ENCODE peak calls at places on chromosomes 11 and 22, in four cellular contexts. Q is A549, T is K562, P is HCT116. V is an unnamed sample.

GRCh38 chr22:42114721-42115120 is 15.9 kb downstream of the CYP2D6 start:
- DNase-seq in P (peak), Q (peak), T (no peak), V (peak)

GRCh38 chr11:75768112-75768908 is at the start of gene DGAT2:
- DNase-seq in T (peak), Q (peak), P (peak), V (peak)

GRCh38 chr22:19042285-19043110 is 79.7 kb downstream of the DGCR2 start:
- DNase-seq in Q (no peak), P (no peak), T (no peak), V (no peak)

GRCh38 chr22:48261048-48261621 is 1498.7 kb downstream of the TBC1D22A start:
- DNase-seq in T (no peak), P (no peak), Q (no peak), V (no peak)

GRCh38 chr11:29634248-29634647 is 382.6 kb downstream of the KCNA4 start:
- DNase-seq in P (no peak), Q (peak), T (no peak), V (no peak)

GRCh38 chr11:116970485-116971292 is 127.5 kb downstream of the SIK3 start:
- DNase-seq in T (no peak), Q (no peak), P (no peak), V (peak)

GRCh38 chr11:60870276-60870675 is 2.9 kb downstream of the ZP1 start:
- DNase-seq in P (no peak), Q (no peak), T (peak), V (no peak)

GRCh38 chr22:32106930-32107329 is 52.2 kb downstream of the C22orf42 start:
- DNase-seq in P (no peak), T (no peak), Q (no peak), V (peak)

GRCh38 chr11:62546244-62546936 is at the start of gene AHNAK:
- DNase-seq in T (peak), Q (peak), P (no peak), V (peak)

DNA sequence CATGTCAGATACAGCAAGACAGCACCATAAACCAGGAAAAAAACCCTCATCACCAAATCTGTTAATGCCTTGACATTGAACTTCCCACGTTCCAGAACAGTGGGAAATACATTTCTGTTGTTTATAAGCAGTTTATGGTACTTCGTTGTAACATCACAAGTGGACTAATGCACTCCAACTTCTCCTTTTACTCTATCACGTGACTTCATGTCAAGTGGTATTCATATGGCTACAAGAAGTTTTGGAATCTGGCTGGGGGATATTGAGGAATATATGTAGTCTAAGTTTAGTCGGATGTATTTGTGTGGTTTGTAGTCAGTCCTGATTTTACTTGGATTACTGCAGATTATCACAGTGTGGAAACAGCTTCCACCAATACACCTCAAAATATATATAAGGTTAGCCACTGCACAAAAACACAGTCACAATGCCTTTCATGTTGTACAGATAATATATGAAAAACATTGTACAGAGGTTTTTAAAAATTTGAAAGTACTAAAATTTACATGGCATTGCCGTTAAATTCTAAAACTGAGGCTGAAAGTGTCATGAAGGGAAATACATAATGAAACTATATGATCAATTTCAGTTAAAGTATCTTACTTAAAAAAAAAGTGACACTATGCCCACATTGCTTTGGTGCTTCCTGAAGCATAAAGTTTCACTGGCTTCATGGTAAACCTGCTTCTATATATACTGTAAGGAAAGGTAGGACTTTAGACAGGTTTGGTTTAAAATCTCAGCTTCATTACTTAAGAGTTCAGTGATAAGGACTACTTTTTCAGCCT is 134.1 kb downstream of the CASP12 start:
- DNase-seq in T (no peak), Q (no peak), P (no peak), V (no peak)
- TF ChIP-seq CTCF in T (no peak), Q (no peak), P (no peak), V (no peak)

GRCh38 chr11:45412521-45412920 is 126.4 kb upstream of the SYT13 start:
- DNase-seq in P (no peak), T (no peak), Q (no peak), V (no peak)
- TF ChIP-seq MAX in P (no peak), T (no peak), Q (no peak), V (no peak)

GRCh38 chr22:46737976-46738641 is at the start of gene CERK:
- DNase-seq in Q (peak), P (no peak), T (peak), V (peak)

GRCh38 chr22:46740910-46741785 is 3.1 kb upstream of the CERK start:
- DNase-seq in T (no peak), Q (no peak), P (no peak), V (no peak)

GRCh38 chr22:46737105-46737975 is 712 bp downstream of the CERK start:
- DNase-seq in T (peak), Q (no peak), P (no peak), V (peak)

GRCh38 chr22:46738642-46738960 is 549 bp upstream of the CERK start:
- DNase-seq in P (no peak), Q (no peak), T (peak), V (no peak)

DNA sequence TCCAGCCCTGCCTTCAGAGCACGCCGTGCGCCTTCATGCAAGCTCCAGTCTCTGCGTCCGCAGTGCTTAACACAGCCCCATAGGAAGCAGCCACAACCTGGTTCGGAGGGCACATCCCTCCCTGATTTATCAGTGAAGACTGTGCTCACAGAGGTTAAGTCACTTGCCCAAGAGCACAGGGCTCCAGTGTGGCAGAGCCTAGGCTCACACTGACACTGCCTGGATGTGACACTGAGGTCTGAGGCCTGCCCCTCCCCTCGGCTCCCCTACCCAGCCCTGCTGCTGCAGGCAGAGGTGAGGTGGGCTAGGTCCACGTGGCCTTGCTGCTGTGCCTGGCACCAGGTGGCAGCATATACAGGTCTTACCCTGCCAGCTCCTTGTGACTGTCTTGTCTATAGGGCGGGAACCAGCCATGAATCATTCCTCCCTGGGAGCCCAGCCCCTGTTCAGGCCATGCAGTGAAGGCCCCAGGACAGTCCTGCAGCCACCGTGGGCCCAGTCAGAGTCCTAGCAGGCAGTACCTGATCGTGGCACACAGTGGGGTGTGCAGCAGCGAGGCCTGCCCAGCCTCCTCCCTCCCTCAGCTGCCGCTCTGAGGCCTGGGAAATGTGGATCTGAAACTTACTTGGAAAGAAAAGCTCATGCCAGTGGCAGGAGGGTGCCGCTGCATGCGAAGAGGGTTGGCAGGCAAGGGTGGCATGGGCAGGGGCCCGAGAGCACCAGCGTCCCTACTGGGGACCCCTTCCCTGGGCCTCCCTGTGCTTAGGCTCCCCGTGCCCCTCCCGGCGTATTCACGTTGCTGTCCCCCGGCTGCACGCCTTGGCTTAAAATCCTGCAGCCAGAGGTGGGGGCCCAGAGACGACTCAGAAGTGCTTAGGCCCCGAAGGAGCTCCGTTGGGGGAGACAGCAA is 1.2 kb upstream of the CERK start:
- DNase-seq in T (no peak), Q (peak), P (peak), V (peak)
- TF ChIP-seq POLR2A in T (no peak), Q (no peak), P (no peak), V (no peak)

GRCh38 chr22:33582822-33583400 is 337.4 kb downstream of the LARGE1 start:
- DNase-seq in T (no peak), P (no peak), Q (no peak), V (no peak)
- TF ChIP-seq CTCF in T (no peak), P (no peak), Q (no peak), V (no peak)

DNA sequence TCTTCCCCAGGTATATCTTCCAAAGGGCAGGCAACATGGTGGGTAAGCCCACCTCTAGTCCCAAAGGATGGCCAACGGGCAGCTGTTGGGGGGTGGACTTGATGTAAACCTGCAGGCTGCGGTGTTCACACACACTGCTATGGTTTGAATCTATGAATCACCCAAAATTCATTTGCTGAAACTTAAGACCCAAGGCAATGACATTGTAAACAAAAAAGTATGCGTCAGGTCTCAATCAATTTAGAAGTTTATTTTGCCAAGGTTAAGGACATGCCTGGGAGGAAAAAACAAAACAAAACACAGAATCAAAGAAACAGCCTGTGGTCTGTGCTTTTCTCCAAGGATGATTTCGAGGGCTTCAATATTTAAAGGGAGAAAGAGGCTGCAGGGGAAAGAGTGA is 18.3 kb downstream of the RCN1 start:
- DNase-seq in Q (no peak), T (no peak), P (no peak), V (no peak)
- TF ChIP-seq MAX in Q (no peak), T (no peak), P (no peak), V (no peak)

DNA sequence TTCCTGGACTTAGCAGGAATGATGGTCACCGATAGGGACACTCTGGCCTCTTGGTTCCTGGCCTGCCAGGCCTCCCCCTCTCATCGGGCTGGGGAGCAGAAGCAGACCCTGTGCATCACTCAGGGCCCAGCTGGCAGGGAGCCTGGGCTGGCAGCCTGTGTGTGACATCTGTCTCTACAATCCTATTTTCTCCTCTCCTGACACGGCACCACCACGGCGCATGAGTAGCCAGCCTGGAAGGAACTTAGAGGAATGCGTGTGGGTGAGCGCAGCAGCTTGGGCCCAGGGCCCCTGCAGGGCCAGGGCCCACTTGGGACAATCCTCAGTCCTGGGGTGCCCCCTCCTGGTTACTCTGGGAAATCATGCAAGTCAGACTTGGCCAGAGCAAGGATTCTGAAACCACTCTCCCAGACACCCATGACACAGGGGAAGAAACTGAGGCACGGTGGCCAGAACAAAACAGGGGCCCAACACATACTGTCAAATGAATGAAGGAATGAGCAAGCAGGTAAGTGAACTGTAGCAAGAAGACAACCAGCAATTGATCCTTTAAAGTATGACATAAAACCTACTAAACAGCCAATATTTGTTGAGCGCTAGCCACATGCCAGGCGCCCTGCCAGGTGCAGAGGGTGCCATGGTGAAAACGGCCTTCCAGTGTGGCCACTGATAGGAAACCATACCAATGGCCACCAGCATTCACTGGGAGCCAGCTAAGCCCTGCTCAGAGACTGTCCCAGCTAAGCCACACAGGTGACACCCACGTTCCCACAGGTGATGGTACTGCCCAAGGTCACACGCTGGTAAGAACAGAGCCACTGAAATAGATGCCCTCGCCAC is 13.3 kb downstream of the RSPH14 start:
- DNase-seq in T (peak), Q (peak), P (peak), V (peak)
- TF ChIP-seq POLR2A in T (no peak), Q (no peak), P (no peak), V (no peak)

DNA sequence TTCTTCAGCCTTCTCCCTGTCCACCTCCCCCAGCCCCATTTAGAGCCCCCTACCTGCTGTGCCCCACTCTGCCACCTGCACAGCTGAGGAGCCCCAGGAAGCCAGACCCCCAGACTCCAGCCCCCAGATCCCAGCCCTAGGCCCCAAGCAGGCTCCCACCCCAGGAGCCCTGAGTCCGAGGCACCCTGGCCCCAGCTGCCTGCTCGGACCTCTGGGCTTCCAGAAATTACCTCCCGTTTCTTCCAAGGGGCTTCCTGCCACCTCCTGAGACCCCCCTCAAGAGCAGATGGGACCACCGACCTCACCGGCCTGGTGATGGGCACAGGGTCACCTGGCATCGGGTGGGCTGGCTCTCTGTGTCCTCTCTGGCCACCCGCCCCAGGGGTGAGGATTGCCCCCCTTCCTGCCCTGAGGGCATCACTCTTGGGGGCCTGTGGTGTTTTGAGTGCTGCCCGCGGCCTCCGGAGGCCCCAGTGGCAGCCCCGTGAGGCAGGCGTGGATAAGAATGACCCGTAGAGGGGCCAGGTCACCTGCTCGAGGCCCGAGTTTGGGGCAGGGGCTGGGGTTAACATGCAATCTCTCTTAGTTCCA is 18.3 kb upstream of the TALDO1 start:
- DNase-seq in Q (no peak), P (no peak), T (peak), V (no peak)
- TF ChIP-seq CTCF in Q (no peak), P (no peak), T (no peak), V (no peak)

V was measured in NB4.